ENCODE peak calls at places on chromosomes 2 and 18, in four cellular contexts. T is osteocyte, Z is lower lobe of right lung, M is GM06990. R is an unnamed sample.

GRCh38 chr2:56376699-56377665 is 193.2 kb downstream of the CCDC85A start:
- DNase-seq in T (no peak), Z (no peak), M (no peak), R (no peak)

GRCh38 chr2:186274936-186275575 is 211.0 kb upstream of the ZC3H15 start:
- DNase-seq in T (no peak), Z (no peak), M (no peak), R (no peak)

GRCh38 chr2:25606892-25607291 is 66.5 kb downstream of the DTNB start:
- DNase-seq in T (no peak), Z (no peak), M (no peak), R (no peak)

GRCh38 chr2:55051026-55051866 is 995 bp upstream of the RTN4 start:
- DNase-seq in T (no peak), Z (no peak), M (no peak), R (no peak)

GRCh38 chr18:46279673-46280072 is 175.5 kb downstream of the HAUS1 start:
- DNase-seq in T (no peak), Z (no peak), M (no peak), R (no peak)

GRCh38 chr18:58044370-58045264 is 591 bp downstream of the NEDD4L start:
- DNase-seq in T (no peak), Z (peak), M (peak), R (no peak)

GRCh38 chr2:26784570-26785234 is 1.2 kb upstream of the CENPA start:
- DNase-seq in T (no peak), Z (no peak), M (no peak), R (no peak)

GRCh38 chr2:113910110-113910717 is 20.3 kb downstream of the ACTR3 start:
- DNase-seq in T (no peak), Z (no peak), M (no peak), R (no peak)

GRCh38 chr18:24014986-24015896 is 687 bp downstream of the TTC39C start:
- DNase-seq in T (no peak), Z (peak), M (peak), R (no peak)

GRCh38 chr2:160652236-160652635 is 158.6 kb upstream of the RBMS1 start:
- DNase-seq in T (no peak), Z (peak), M (no peak), R (no peak)

GRCh38 chr18:14014456-14014855 is 99.1 kb upstream of the MC2R start:
- DNase-seq in T (no peak), Z (no peak), M (no peak), R (no peak)

GRCh38 chr2:213152065-213152794 is 818 bp upstream of the IKZF2 start:
- DNase-seq in T (peak), Z (peak), M (no peak), R (no peak)

GRCh38 chr18:69239849-69240248 is 160.8 kb upstream of the DOK6 start:
- DNase-seq in T (no peak), Z (no peak), M (no peak), R (no peak)

GRCh38 chr2:204706939-204707338 is 161.7 kb downstream of the PARD3B start:
- DNase-seq in T (no peak), Z (no peak), M (no peak), R (no peak)

GRCh38 chr2:99571609-99572344 is 82.0 kb upstream of the REV1 start:
- DNase-seq in T (no peak), Z (no peak), M (no peak), R (no peak)

GRCh38 chr2:19864369-19864768 is 37.4 kb downstream of the TTC32 start:
- DNase-seq in T (no peak), Z (no peak), M (no peak), R (no peak)

GRCh38 chr2:88591684-88592083 is 35.6 kb downstream of the EIF2AK3 start:
- DNase-seq in T (no peak), Z (no peak), M (no peak), R (no peak)

GRCh38 chr18:58807766-58808165 is 56.9 kb upstream of the ZNF532 start:
- DNase-seq in T (no peak), Z (no peak), M (no peak), R (no peak)

GRCh38 chr18:44696892-44697291 is 16.2 kb downstream of the SETBP1 start:
- DNase-seq in T (no peak), Z (no peak), M (no peak), R (no peak)

GRCh38 chr2:16168506-16169264 is 228.3 kb downstream of the MYCN start:
- DNase-seq in T (peak), Z (no peak), M (no peak), R (no peak)

GRCh38 chr2:195782156-195782555 is 125.1 kb downstream of the SLC39A10 start:
- DNase-seq in T (no peak), Z (no peak), M (no peak), R (no peak)

GRCh38 chr2:56030062-56030461 is 106.5 kb upstream of the EFEMP1 start:
- DNase-seq in T (no peak), Z (no peak), M (no peak), R (no peak)

GRCh38 chr2:5849596-5849995 is 157.4 kb downstream of the SOX11 start:
- DNase-seq in T (no peak), Z (no peak), M (no peak), R (no peak)

GRCh38 chr18:10926565-10927194 is 222.7 kb downstream of the PIEZO2 start:
- DNase-seq in T (no peak), Z (no peak), M (peak), R (peak)

GRCh38 chr18:33573193-33573592 is 4.8 kb upstream of the ASXL3 start:
- DNase-seq in T (no peak), Z (no peak), M (no peak), R (no peak)

GRCh38 chr2:238765590-238765989 is 82.3 kb upstream of the TWIST2 start:
- DNase-seq in T (no peak), Z (no peak), M (no peak), R (no peak)

GRCh38 chr2:70546376-70546775 is 7.2 kb downstream of the TGFA start:
- DNase-seq in T (no peak), Z (no peak), M (no peak), R (no peak)

GRCh38 chr2:70546885-70547284 is 6.7 kb downstream of the TGFA start:
- DNase-seq in T (no peak), Z (no peak), M (no peak), R (no peak)

GRCh38 chr2:70537840-70538239 is 15.8 kb downstream of the TGFA start:
- DNase-seq in T (no peak), Z (no peak), M (no peak), R (no peak)

GRCh38 chr2:70536517-70537060 is 17.0 kb downstream of the TGFA start:
- DNase-seq in T (no peak), Z (no peak), M (no peak), R (no peak)

DNA sequence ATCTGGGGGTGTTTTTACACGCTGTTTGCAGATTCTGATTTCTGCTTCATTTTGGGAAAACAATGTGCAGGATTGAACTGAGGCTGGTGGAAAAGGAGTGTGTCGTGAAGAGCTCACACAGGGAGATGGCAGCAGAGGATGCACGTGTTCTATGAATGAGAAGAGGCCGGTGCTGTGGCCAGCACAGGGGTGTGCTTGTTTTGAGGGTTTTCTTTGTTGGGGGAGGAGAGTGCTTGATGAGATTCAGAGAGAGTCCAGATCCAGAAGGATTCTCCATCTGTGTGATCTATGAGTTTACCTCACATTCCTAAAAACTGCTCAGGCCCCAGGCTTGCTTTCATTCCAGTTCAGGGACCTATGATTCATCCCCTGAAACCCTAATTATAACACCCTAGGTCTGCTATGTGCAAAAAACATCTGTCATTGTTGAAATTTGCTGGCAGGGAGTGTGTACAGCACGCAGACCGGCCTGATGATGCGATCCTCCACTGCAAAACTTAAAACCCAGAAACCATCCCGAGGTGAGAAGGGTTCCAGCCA is 12.1 kb downstream of the TGFA start:
- DNase-seq in T (no peak), Z (no peak), M (no peak), R (no peak)
- TF ChIP-seq CTCF in T (no peak), Z (no peak), M (no peak), R (no peak)

DNA sequence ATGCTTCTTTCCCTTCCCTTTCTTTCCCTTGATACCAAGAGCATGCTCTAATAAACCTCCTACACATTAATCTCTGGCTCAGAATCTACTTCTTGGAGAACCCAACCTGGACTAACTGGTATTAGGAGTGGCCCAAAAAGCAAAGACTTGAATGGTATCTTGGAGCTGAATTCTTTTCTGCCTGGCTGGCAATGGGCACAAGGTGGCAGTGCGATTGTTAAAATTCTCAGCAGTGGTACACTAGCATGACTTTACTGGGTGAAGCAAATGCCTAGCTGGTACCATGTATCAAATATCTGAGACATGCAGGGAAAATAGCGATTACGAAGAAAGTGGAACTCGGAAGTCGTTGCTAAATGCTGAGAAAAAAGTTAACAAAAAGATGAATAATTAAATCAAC is 376.1 kb downstream of the XIRP2 start:
- DNase-seq in T (no peak), Z (no peak), M (no peak), R (no peak)
- TF ChIP-seq CTCF in T (peak), Z (peak), M (peak), R (peak)

GRCh38 chr2:75465317-75465998 is 95.3 kb downstream of the EVA1A start:
- DNase-seq in T (no peak), Z (no peak), M (no peak), R (no peak)
- TF ChIP-seq CTCF in T (peak), Z (peak), M (peak), R (peak)

GRCh38 chr2:65072181-65072970 is 16.2 kb downstream of the CEP68 start:
- DNase-seq in T (no peak), Z (no peak), M (peak), R (no peak)
- TF ChIP-seq CTCF in T (no peak), Z (no peak), M (no peak), R (no peak)

GRCh38 chr18:2139676-2140075 is 431.6 kb downstream of the METTL4 start:
- DNase-seq in T (no peak), Z (no peak), M (no peak), R (no peak)

GRCh38 chr18:2135309-2135708 is 436.0 kb downstream of the METTL4 start:
- DNase-seq in T (no peak), Z (no peak), M (no peak), R (no peak)

GRCh38 chr18:2134364-2134763 is 436.9 kb downstream of the METTL4 start:
- DNase-seq in T (no peak), Z (no peak), M (no peak), R (no peak)
- TF ChIP-seq CTCF in T (no peak), Z (no peak), M (no peak), R (no peak)

DNA sequence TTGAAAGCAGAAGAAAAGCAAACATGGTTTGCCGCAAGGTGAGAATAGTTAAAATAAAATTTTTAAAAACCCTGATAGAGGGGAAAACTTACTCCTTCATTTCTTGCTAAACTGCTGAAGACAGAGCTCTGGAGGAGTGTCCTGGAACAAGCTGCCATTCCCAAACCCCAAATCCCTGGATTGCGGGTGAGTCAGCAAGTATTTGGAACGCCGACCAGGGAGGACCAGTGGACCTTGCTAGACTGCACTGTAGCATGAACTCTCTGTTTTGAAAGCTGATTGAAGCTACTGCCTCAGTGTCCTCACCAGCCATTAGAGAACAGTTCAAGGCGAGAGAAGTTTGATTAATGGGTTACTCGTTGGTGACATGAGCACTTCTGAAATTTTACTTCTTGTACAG is 99.4 kb upstream of the RASGRP3 start:
- DNase-seq in T (no peak), Z (no peak), M (no peak), R (no peak)
- TF ChIP-seq CTCF in T (no peak), Z (no peak), M (no peak), R (no peak)

R was measured in GM12864.